ENCODE peak calls at places on chromosomes 13 and 19, in eight cellular contexts. L is thoracic aorta, T is colonic mucosa, K is ascending aorta, C is body of pancreas, F is dorsolateral prefrontal cortex, J is GM12865, Z is pancreas. Y is an unnamed sample.

GRCh38 chr19:41927810-41928192 is 448 bp downstream of the ERFL start:
- DNase-seq in C (no peak), L (no peak), K (no peak), Z (no peak), J (no peak), T (no peak), F (no peak), Y (peak)

GRCh38 chr13:78067290-78067689 is 148.7 kb upstream of the EDNRB start:
- DNase-seq in K (no peak), Z (no peak), F (no peak), T (no peak), L (no peak), J (no peak), C (no peak), Y (no peak)

GRCh38 chr19:18756896-18757295 is 34.2 kb downstream of the COMP start:
- DNase-seq in T (no peak), K (no peak), Z (no peak), J (no peak), L (no peak), F (no peak), C (no peak), Y (no peak)

GRCh38 chr19:29805026-29805925 is 6.5 kb upstream of the CCNE1 start:
- DNase-seq in L (no peak), Z (no peak), K (no peak), C (no peak), F (no peak), T (no peak), J (no peak), Y (no peak)

GRCh38 chr19:37537391-37537947 is 30.7 kb downstream of the ZNF793 start:
- DNase-seq in J (no peak), L (no peak), K (no peak), F (no peak), C (no peak), T (no peak), Z (no peak), Y (no peak)

GRCh38 chr13:60397693-60398437 is 845 bp downstream of the TDRD3 start:
- DNase-seq in F (peak), Z (peak), K (peak), C (peak), L (no peak), T (peak), J (peak), Y (no peak)

GRCh38 chr19:566403-566802 is 6.0 kb upstream of the BSG start:
- DNase-seq in L (no peak), C (peak), K (no peak), T (no peak), Z (no peak), J (no peak), F (no peak), Y (no peak)

GRCh38 chr13:93559718-93560117 is 333.1 kb downstream of the GPC6 start:
- DNase-seq in K (no peak), C (no peak), Z (no peak), T (no peak), F (no peak), L (no peak), J (no peak), Y (no peak)

GRCh38 chr13:23651887-23652286 is 81.7 kb downstream of the TNFRSF19 start:
- DNase-seq in T (no peak), J (no peak), K (no peak), L (no peak), Z (no peak), F (no peak), C (no peak), Y (no peak)

GRCh38 chr19:28289294-28290063 is 923.5 kb downstream of the UQCRFS1 start:
- DNase-seq in C (peak), K (no peak), L (no peak), J (no peak), F (peak), Z (peak), T (peak), Y (no peak)

GRCh38 chr13:45564108-45564507 is 51.4 kb downstream of the ERICH6B start:
- DNase-seq in Z (no peak), F (no peak), T (no peak), J (no peak), L (no peak), K (no peak), C (no peak), Y (no peak)

GRCh38 chr19:38049105-38049649 is 142.2 kb downstream of the SIPA1L3 start:
- DNase-seq in F (no peak), C (no peak), L (no peak), K (no peak), J (peak), Z (no peak), T (no peak), Y (no peak)

GRCh38 chr19:45767410-45767880 is 1.6 kb downstream of the SIX5 start:
- DNase-seq in J (no peak), Z (peak), C (peak), F (no peak), T (peak), L (no peak), K (peak), Y (peak)

GRCh38 chr19:2176336-2176994 is 12.7 kb downstream of the DOT1L start:
- DNase-seq in K (no peak), Z (no peak), T (no peak), J (no peak), F (no peak), C (no peak), L (no peak), Y (no peak)

GRCh38 chr19:17755977-17756670 is 4.8 kb downstream of the FCHO1 start:
- DNase-seq in F (peak), K (no peak), J (peak), L (no peak), Z (peak), T (peak), C (peak), Y (peak)

GRCh38 chr19:18117364-18117691 is 19.8 kb downstream of the MAST3 start:
- DNase-seq in T (no peak), C (no peak), J (no peak), K (no peak), Z (no peak), F (no peak), L (no peak), Y (no peak)

GRCh38 chr13:72284791-72285190 is 417.8 kb upstream of the DACH1 start:
- DNase-seq in L (no peak), J (no peak), T (no peak), Z (no peak), F (no peak), K (no peak), C (no peak), Y (no peak)

GRCh38 chr19:2302319-2303208 is 5.4 kb downstream of the LINGO3 start:
- DNase-seq in C (peak), F (no peak), K (peak), T (no peak), J (no peak), Z (no peak), L (no peak), Y (peak)

GRCh38 chr19:1904385-1905070 is 671 bp upstream of the ADAT3 start:
- DNase-seq in Z (peak), C (peak), J (peak), K (peak), T (peak), L (no peak), F (no peak), Y (peak)

GRCh38 chr13:37446503-37446902 is 152.1 kb downstream of the POSTN start:
- DNase-seq in Z (no peak), F (no peak), K (peak), J (no peak), L (no peak), C (peak), T (no peak), Y (no peak)

GRCh38 chr19:8046569-8047165 is 5.9 kb upstream of the CCL25 start:
- DNase-seq in F (no peak), K (no peak), L (no peak), Z (no peak), J (peak), C (no peak), T (no peak), Y (peak)

GRCh38 chr13:101452519-101453485 is at the start of gene ITGBL1:
- DNase-seq in T (no peak), F (no peak), J (peak), C (no peak), L (no peak), Z (no peak), K (peak), Y (peak)

GRCh38 chr19:57903298-57904174 is 12.9 kb downstream of the ZNF417 start:
- DNase-seq in T (no peak), Z (no peak), F (no peak), K (no peak), J (peak), L (no peak), C (no peak), Y (peak)

DNA sequence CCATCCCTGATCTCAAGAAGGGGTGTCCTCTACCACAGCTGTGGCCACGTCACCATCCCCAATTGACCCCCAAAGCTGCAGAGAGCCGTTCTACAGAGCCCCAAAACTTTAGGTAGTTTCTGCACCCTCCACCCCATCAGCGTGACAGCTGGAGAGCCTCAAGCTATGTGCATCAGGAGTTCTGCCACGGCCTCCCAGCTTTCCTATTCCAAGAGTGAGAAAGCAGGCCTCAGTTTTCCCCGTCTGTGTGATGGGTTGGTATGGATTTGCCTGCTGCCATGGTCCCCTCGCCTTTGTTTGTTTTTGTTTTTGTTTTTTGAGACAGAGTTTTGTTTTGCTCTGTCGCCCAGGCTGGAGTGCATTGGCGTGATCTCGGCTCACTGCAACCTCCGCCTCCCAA is 1.5 kb downstream of the BCL3 start:
- DNase-seq in J (no peak), C (no peak), Z (no peak), F (no peak), K (no peak), L (no peak), T (no peak), Y (no peak)
- H3K4me3 ChIP-seq in J (peak), C (no peak), Z (peak), F (peak), K (peak), L (peak), T (peak), Y (no peak)

GRCh38 chr13:28534210-28534609 is 39.3 kb upstream of the FLT1 start:
- DNase-seq in L (no peak), C (no peak), K (no peak), F (no peak), T (no peak), Z (no peak), J (peak), Y (no peak)

GRCh38 chr13:28534801-28535200 is 39.9 kb upstream of the FLT1 start:
- DNase-seq in Z (no peak), F (no peak), K (no peak), C (no peak), J (no peak), L (no peak), T (no peak), Y (no peak)

GRCh38 chr13:28537149-28537548 is 42.2 kb upstream of the FLT1 start:
- DNase-seq in C (no peak), K (no peak), Z (no peak), F (no peak), J (no peak), T (no peak), L (no peak), Y (no peak)

GRCh38 chr13:28536371-28536770 is 41.4 kb upstream of the FLT1 start:
- DNase-seq in T (no peak), J (no peak), Z (no peak), L (no peak), K (no peak), F (no peak), C (no peak), Y (no peak)

DNA sequence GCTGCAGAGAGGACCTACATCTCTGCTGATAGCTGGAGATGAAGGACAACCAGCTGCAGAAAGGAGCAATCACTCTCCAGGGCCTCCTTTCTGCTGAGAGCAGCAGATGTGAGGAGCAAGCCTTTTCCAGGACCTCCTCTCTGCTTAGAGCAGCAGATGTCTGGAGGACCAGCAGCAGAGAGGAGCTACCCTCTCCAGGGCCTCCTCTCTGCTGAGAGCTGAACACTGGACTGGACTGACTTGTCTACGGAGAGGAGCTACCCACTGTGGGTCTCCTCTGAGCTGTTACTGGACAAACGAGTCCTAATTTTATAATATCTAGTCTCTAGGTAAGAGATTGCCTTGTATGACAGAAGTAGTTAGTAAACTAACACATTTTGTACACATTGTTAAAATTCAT is 40.8 kb upstream of the FLT1 start:
- DNase-seq in K (no peak), Z (no peak), F (no peak), J (no peak), L (no peak), C (no peak), T (no peak), Y (no peak)
- H3K4me3 ChIP-seq in K (no peak), Z (no peak), F (no peak), J (no peak), L (no peak), C (no peak), T (no peak), Y (no peak)

GRCh38 chr13:27968316-27969072 is 621 bp downstream of the CDX2 start:
- DNase-seq in T (peak), K (peak), Z (peak), L (no peak), C (no peak), F (no peak), J (no peak), Y (peak)

GRCh38 chr13:27965740-27966640 is 3.1 kb downstream of the CDX2 start:
- DNase-seq in J (no peak), F (no peak), L (no peak), K (no peak), C (no peak), Z (peak), T (peak), Y (peak)

GRCh38 chr13:27967736-27968315 is 1.3 kb downstream of the CDX2 start:
- DNase-seq in F (no peak), Z (no peak), C (no peak), K (no peak), L (no peak), T (no peak), J (no peak), Y (peak)

GRCh38 chr13:27966641-27967202 is 2.4 kb downstream of the CDX2 start:
- DNase-seq in J (no peak), C (no peak), L (no peak), Z (no peak), T (peak), F (no peak), K (no peak), Y (peak)

DNA sequence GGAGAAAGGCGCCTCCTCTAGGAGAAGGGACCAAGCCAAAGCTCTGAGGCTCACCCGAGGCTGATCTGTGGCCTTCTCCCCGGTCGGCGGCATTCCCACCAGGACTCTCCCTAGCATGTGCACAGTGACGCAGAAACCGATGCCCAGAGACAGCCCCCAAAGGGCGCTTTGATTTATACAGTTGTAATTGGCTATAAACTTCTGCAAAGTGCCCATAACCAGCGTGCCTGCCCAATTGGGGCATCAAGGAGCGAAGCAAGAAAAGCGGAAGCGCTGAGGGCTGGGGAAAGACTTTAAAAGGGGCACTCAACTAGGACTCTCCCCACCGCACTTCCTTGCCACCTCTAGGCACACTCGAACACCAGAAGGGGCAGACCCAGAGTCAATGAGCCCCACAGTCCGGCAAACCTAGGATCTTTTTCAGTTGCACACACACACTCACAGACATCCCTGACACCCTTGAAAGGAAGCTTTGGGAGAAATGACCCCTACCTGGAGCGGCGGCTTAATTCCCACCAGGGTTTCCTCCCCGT is 1.8 kb downstream of the CDX2 start:
- DNase-seq in Z (no peak), K (no peak), L (no peak), F (no peak), J (no peak), T (peak), C (no peak), Y (peak)
- H3K4me3 ChIP-seq in Z (peak), K (no peak), L (no peak), F (no peak), J (no peak), T (peak), C (peak), Y (no peak)

DNA sequence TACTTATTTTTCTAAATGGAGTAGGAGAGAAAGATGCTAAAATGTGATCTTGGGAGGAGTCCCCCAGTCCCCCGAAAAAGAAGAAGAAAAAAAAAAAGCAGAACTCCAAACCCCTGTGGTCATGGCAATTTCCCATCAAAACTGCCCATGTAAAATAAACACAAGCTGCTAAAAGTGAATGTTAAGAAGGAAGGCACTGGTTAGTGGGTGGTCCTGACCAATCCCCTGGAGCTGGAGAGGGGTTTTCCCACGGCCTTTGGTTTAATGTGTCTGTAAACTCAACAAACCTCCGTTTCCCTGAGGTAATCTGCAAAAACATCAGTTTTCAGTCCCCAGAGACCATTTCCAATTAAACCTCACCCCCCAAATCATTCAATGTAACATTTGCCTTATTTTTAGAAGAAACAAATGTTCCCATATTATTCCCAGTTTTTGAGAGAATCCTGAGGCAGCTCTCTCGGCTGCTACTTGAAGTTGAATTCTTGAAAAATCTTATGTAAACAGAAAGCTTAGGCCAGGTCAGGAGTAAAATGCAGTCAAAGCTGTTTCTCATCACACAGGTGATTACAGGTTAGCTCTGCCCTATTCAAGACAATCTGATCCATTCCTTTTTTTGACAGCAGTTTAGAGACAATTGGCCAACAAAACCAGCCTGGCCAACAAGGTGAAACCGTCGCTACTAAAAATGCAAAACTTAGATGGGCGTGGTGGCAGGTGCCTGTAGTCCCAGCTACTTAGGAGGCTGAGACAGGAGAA is 17.0 kb downstream of the RAB3D start:
- DNase-seq in T (no peak), F (no peak), J (no peak), L (no peak), C (no peak), Z (no peak), K (no peak), Y (no peak)
- H3K4me3 ChIP-seq in T (no peak), F (no peak), J (no peak), L (no peak), C (no peak), Z (no peak), K (no peak), Y (no peak)

DNA sequence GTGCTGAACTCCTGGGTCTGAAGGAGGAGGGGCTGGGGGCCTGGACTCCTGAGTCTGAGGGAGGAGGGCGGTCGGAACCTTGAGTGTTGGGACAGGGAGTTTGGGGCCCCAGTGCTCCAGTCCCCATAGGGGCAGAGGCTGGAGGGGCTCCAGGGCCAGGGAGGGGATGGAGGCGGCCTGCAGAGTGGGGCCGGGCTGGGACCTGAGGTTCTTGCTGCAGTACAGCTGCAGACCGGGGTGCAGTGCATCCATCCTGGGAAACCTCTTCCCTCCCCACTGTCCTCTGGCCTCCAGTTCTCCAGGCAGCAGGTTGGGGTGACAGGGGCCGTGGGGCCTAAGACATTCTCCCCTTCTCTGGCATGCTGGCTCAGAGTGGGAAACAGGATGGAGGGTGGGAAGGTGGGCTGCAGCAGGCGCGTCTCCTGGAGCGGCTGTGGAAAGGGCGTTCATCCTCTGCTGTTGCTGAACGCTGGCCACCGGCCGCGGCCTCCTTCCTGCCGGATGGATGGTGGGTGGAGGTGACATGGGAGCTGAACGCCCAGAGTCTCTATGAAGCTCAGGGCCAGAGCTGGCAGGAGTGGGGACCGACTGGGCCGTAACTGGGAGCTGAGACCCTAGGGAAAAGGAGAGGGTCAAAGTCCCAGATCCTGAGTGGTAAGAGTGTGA is 1.6 kb downstream of the BRSK1 start:
- DNase-seq in Z (no peak), L (no peak), T (no peak), J (no peak), K (no peak), F (peak), C (no peak), Y (peak)
- H3K4me3 ChIP-seq in Z (no peak), L (peak), T (no peak), J (no peak), K (no peak), F (peak), C (no peak), Y (peak)

GRCh38 chr19:6531956-6532243 is 1.1 kb downstream of the TNFSF9 start:
- DNase-seq in T (no peak), L (no peak), J (no peak), F (no peak), K (no peak), C (no peak), Z (no peak), Y (peak)
- H3K4me3 ChIP-seq in T (no peak), L (peak), J (peak), F (peak), K (no peak), C (no peak), Z (no peak), Y (peak)

GRCh38 chr13:91097269-91097668 is 250.2 kb upstream of the MIR17HG start:
- DNase-seq in L (no peak), F (no peak), C (no peak), K (no peak), J (no peak), T (no peak), Z (no peak), Y (no peak)

GRCh38 chr13:91101436-91101835 is 246.1 kb upstream of the MIR17HG start:
- DNase-seq in K (no peak), T (no peak), J (no peak), C (no peak), L (no peak), F (no peak), Z (no peak), Y (no peak)

GRCh38 chr13:91105270-91105669 is 242.2 kb upstream of the MIR17HG start:
- DNase-seq in Z (no peak), K (no peak), C (no peak), F (no peak), T (no peak), J (no peak), L (no peak), Y (no peak)

GRCh38 chr13:91099877-91100276 is 247.6 kb upstream of the MIR17HG start:
- DNase-seq in F (no peak), Z (no peak), J (no peak), K (no peak), L (no peak), T (no peak), C (no peak), Y (no peak)

DNA sequence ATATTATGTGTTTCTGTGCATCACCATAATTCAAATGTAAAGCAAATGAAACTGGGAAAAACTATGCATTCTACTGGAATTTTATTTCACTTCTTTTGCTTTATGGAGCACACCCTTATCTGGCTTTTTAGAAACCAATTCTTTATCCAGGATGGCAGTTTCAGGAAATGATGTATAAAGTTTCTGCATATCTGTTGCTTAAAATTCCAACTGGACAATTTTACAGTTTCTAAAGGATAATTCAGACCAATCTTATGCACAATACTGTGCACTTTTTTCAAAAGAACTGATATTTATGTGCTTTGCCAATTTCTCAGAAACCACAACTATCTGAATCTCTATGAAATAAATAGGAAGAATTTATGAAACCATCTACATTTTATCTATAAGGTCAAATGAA is 246.5 kb upstream of the MIR17HG start:
- DNase-seq in K (no peak), Z (no peak), L (no peak), J (no peak), T (no peak), C (no peak), F (no peak), Y (no peak)
- H3K4me3 ChIP-seq in K (no peak), Z (no peak), L (no peak), J (no peak), T (no peak), C (no peak), F (no peak), Y (no peak)